ENCODE peak calls at places on chromosomes 13 and 19, in ten cellular contexts. V is NCI-H187; Q is nephron progenitor cell; B is lower leg skin; W is activated CD4-positive, alpha-beta T cell treated with anti-CD3 and anti-CD28 coated beads, Interleukin-2, amount 50 U/mL, for 24 hours; S is Right ventricle myocardium superior; J is mucosa of gallbladder; I is NCI-H774; O is NCI-H526; C is AG09319. E is an unnamed sample.

GRCh38 chr19:7246601-7247000 is 47.6 kb downstream of the INSR start:
- DNase-seq in S (no peak), Q (no peak), W (no peak), C (no peak), V (no peak), B (no peak), O (no peak), I (no peak), J (no peak), E (no peak)

GRCh38 chr13:78045916-78046315 is 127.3 kb upstream of the EDNRB start:
- DNase-seq in Q (no peak), I (no peak), J (no peak), B (no peak), O (no peak), V (no peak), W (no peak), C (no peak), S (no peak), E (no peak)

GRCh38 chr19:10000171-10000826 is 10.0 kb downstream of the COL5A3 start:
- DNase-seq in Q (peak), B (peak), S (peak), V (no peak), C (no peak), I (peak), W (peak), J (peak), O (peak), E (peak)

GRCh38 chr13:90547272-90547790 is 800.2 kb upstream of the MIR17HG start:
- DNase-seq in V (no peak), B (no peak), J (no peak), Q (no peak), I (no peak), W (no peak), O (no peak), S (no peak), C (no peak), E (no peak)

GRCh38 chr19:55620410-55620809 is 4.0 kb downstream of the ZNF784 start:
- DNase-seq in B (no peak), O (no peak), V (no peak), I (no peak), W (no peak), J (no peak), S (no peak), C (no peak), Q (no peak), E (no peak)

GRCh38 chr19:51417807-51418152 is 338 bp upstream of the SIGLEC10 start:
- DNase-seq in S (no peak), Q (no peak), B (no peak), V (no peak), C (no peak), W (no peak), O (no peak), J (no peak), I (no peak), E (no peak)

GRCh38 chr13:52085416-52085815 is 43.5 kb downstream of the NEK5 start:
- DNase-seq in I (no peak), S (no peak), J (no peak), Q (no peak), B (no peak), O (no peak), V (no peak), C (no peak), W (no peak), E (peak)

GRCh38 chr19:55348317-55349034 is 6.0 kb downstream of the COX6B2 start:
- DNase-seq in W (no peak), Q (peak), S (no peak), B (no peak), C (no peak), J (no peak), I (no peak), O (no peak), V (no peak), E (no peak)

GRCh38 chr19:27654266-27654990 is 1558.5 kb downstream of the UQCRFS1 start:
- DNase-seq in W (no peak), S (no peak), Q (no peak), J (peak), O (no peak), V (no peak), I (no peak), C (no peak), B (no peak), E (no peak)

GRCh38 chr13:25291691-25292090 is 4.4 kb upstream of the MTMR6 start:
- DNase-seq in Q (no peak), S (no peak), W (no peak), I (no peak), V (no peak), B (no peak), J (no peak), O (no peak), C (no peak), E (no peak)

GRCh38 chr19:34208485-34208884 is 36.2 kb downstream of the LSM14A start:
- DNase-seq in W (no peak), O (no peak), B (no peak), I (no peak), V (no peak), C (no peak), J (no peak), Q (no peak), S (no peak), E (no peak)

GRCh38 chr19:31070126-31070525 is 279.1 kb downstream of the TSHZ3 start:
- DNase-seq in Q (no peak), O (no peak), V (no peak), J (no peak), S (no peak), B (no peak), I (no peak), C (no peak), W (no peak), E (no peak)

GRCh38 chr13:75415720-75416119 is 66.2 kb downstream of the TBC1D4 start:
- DNase-seq in C (peak), B (no peak), Q (no peak), V (no peak), S (no peak), O (no peak), J (no peak), W (no peak), I (no peak), E (no peak)

GRCh38 chr13:105334211-105334610 is 1201.3 kb downstream of the EFNB2 start:
- DNase-seq in W (no peak), C (no peak), Q (no peak), S (no peak), V (no peak), I (no peak), B (no peak), O (no peak), J (no peak), E (no peak)

E was measured in Ammon's horn.